ENCODE peak calls at places on chromosomes 7 and 10, in seven cellular contexts. R is B cell, V is colonic mucosa, I is body of pancreas, W is tibial nerve, P is cardiac muscle cell, B is thoracic aorta. T is an unnamed sample.

GRCh38 chr10:111208951-111209350 is 132.1 kb downstream of the ADRA2A start:
- DNase-seq in V (no peak), W (no peak), P (no peak), I (no peak), B (no peak), R (no peak), T (no peak)

GRCh38 chr7:33742999-33743587 is 162.2 kb upstream of the BMPER start:
- DNase-seq in R (no peak), B (no peak), W (no peak), P (no peak), I (no peak), V (no peak), T (no peak)

GRCh38 chr7:50610521-50611277 is 45.5 kb upstream of the DDC start:
- DNase-seq in B (no peak), I (no peak), W (no peak), P (no peak), R (no peak), V (no peak), T (no peak)

GRCh38 chr7:121329460-121330052 is 756 bp downstream of the WNT16 start:
- DNase-seq in B (no peak), R (peak), V (peak), I (peak), W (no peak), P (peak), T (peak)

GRCh38 chr7:12322287-12322902 is 81.3 kb downstream of the VWDE start:
- DNase-seq in V (no peak), I (no peak), R (peak), W (no peak), P (no peak), B (no peak), T (peak)

GRCh38 chr10:72328045-72328828 is 26.5 kb downstream of the DNAJB12 start:
- DNase-seq in W (peak), P (peak), R (no peak), V (peak), I (peak), B (no peak), T (peak)

GRCh38 chr10:57338823-57339558 is 928.7 kb downstream of the IPMK start:
- DNase-seq in V (no peak), P (peak), R (peak), W (no peak), I (peak), B (no peak), T (peak)

GRCh38 chr10:79331709-79332108 is 15.6 kb upstream of the PPIF start:
- DNase-seq in R (peak), W (no peak), V (no peak), P (no peak), I (no peak), B (no peak), T (no peak)

GRCh38 chr7:120996333-120996982 is 7.9 kb downstream of the CPED1 start:
- DNase-seq in V (peak), I (peak), W (peak), R (peak), B (peak), P (no peak), T (peak)

GRCh38 chr7:55247466-55247865 is 117.7 kb upstream of the LANCL2 start:
- DNase-seq in V (no peak), W (no peak), P (no peak), I (no peak), R (no peak), B (no peak), T (no peak)

GRCh38 chr10:90642650-90643049 is 215.2 kb downstream of the HTR7 start:
- DNase-seq in B (no peak), P (no peak), R (no peak), W (no peak), V (no peak), I (no peak), T (no peak)

GRCh38 chr10:119305860-119306513 is 98.6 kb downstream of the GRK5 start:
- DNase-seq in R (peak), V (peak), B (peak), I (no peak), W (peak), P (no peak), T (peak)

GRCh38 chr7:94067506-94067905 is 63.4 kb upstream of the BET1 start:
- DNase-seq in P (no peak), V (no peak), B (no peak), I (no peak), R (no peak), W (no peak), T (no peak)

GRCh38 chr10:1575481-1576244 is 161.7 kb downstream of the ADARB2 start:
- DNase-seq in W (no peak), B (no peak), V (no peak), R (no peak), I (no peak), P (no peak), T (no peak)

GRCh38 chr7:3730271-3730670 is 429.2 kb downstream of the SDK1 start:
- DNase-seq in P (no peak), W (no peak), V (no peak), I (no peak), R (no peak), B (no peak), T (no peak)

GRCh38 chr7:105760549-105761447 is 115.6 kb downstream of the ATXN7L1 start:
- DNase-seq in V (no peak), B (no peak), P (no peak), W (no peak), I (no peak), R (no peak), T (no peak)

GRCh38 chr10:93160829-93161228 is 87.1 kb downstream of the CYP26A1 start:
- DNase-seq in V (no peak), R (no peak), I (peak), W (peak), B (peak), P (no peak), T (no peak)

GRCh38 chr7:66626236-66626957 is 2.3 kb upstream of the KCTD7 start:
- DNase-seq in W (no peak), I (no peak), V (no peak), P (no peak), R (no peak), B (no peak), T (no peak)

GRCh38 chr7:31398815-31399214 is 58.3 kb upstream of the NEUROD6 start:
- DNase-seq in B (no peak), V (no peak), R (no peak), P (no peak), W (no peak), I (no peak), T (no peak)

GRCh38 chr7:17521437-17521836 is 223.0 kb downstream of the AHR start:
- DNase-seq in W (no peak), R (no peak), P (no peak), V (no peak), B (no peak), I (no peak), T (no peak)

GRCh38 chr10:34240031-34240430 is 575.1 kb downstream of the PARD3 start:
- DNase-seq in R (no peak), W (no peak), V (no peak), B (no peak), P (no peak), I (no peak), T (no peak)
- TF ChIP-seq CTCF in R (no peak), W (no peak), V (no peak), B (no peak), P (no peak), I (no peak), T (no peak)

DNA sequence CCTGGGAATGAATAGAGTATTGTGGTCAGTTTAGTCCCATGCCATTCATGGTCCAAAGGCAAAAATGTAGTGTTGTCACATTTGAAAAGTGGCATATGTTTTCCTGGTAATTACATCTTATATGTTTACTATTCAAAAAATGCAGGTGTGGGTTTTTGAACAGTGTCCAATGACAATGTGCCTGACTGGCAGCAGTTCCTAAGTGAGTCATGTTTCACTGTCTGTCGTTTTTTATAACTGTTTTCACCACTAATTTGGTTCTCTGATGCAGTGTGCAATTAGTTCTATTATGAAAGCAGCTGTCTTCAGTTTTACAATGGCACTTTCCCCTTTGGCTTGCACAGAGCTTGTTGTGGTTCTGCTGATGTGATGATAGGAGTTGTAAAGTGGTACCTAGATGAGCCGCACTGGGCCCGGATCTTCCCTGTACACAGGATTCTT is 162.3 kb downstream of the SEM1 start:
- DNase-seq in B (no peak), W (no peak), V (no peak), R (no peak), I (no peak), P (no peak), T (no peak)
- TF ChIP-seq CTCF in B (no peak), W (no peak), V (no peak), R (no peak), I (no peak), P (no peak), T (no peak)

DNA sequence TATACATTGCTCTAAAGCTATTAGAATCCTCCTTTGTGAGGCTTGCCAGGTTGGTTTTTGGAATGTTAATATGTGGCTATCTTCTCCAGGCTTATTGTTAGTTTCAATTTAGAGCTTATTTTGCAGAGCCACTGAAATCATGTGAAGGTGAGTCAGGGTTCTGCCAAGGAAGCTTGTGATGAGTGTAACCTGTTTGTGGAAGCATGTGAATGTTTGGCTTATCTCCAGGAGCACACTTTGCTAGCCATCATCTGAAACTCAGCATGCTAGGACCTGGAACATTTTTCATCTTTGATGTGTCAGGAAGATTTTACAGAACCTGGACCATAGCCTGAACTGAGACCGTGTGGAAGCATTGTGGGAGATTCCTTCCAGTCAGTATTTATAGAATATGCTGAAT is 197.3 kb downstream of the PPP1R9A start:
- DNase-seq in B (no peak), P (no peak), W (no peak), R (no peak), I (peak), V (no peak), T (peak)
- TF ChIP-seq CTCF in B (no peak), P (no peak), W (no peak), R (no peak), I (no peak), V (no peak), T (no peak)

DNA sequence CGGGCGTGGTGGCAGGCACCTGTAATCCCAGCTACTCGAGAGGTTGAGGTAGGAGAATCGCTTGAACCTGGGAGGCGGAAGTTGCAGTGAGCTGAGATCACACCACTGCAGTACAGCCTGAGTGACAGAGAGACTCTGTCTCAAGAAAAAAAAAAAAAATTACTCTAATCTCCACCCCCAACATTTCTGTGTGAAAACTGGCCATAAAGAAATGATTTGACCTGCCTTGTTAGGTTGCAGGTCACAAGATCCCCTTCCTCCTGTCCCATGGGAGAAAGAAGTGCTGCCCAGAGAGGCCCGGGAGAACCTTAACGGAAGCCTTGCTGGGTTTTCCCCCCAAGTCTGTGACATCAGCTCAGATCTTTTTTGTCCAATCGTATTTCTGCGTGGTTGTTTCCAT is 8.7 kb upstream of the CALHM1 start:
- DNase-seq in W (no peak), B (no peak), V (no peak), R (peak), P (no peak), I (no peak), T (no peak)
- TF ChIP-seq CTCF in W (no peak), B (no peak), V (no peak), R (no peak), P (no peak), I (no peak), T (no peak)